ENCODE peak calls at places on chromosomes 11 and 22, in eight cellular contexts. T, G, W, H, U, S, V and X are unnamed samples.

GRCh38 chr11:12770966-12771597 is 96.9 kb downstream of the TEAD1 start:
- DNase-seq in T (no peak), G (no peak), W (no peak), H (no peak), U (no peak), S (no peak), V (no peak), X (no peak)

GRCh38 chr11:6627762-6628241 is 8.6 kb upstream of the TPP1 start:
- DNase-seq in T (no peak), G (no peak), W (no peak), H (no peak), U (no peak), S (no peak), V (no peak), X (no peak)

GRCh38 chr22:28411125-28411524 is 268.5 kb downstream of the TTC28 start:
- DNase-seq in T (no peak), G (no peak), W (no peak), H (no peak), U (no peak), S (no peak), V (no peak), X (no peak)

GRCh38 chr22:19038728-19039447 is 83.3 kb downstream of the DGCR2 start:
- DNase-seq in T (no peak), G (no peak), W (no peak), H (no peak), U (no peak), S (peak), V (peak), X (no peak)

GRCh38 chr22:48824673-48825651 is 1002.7 kb downstream of the BRD1 start:
- DNase-seq in T (no peak), G (peak), W (no peak), H (no peak), U (no peak), S (no peak), V (peak), X (no peak)

GRCh38 chr11:1223346-1224108 is 661 bp downstream of the MUC5B start:
- DNase-seq in T (no peak), G (peak), W (no peak), H (peak), U (no peak), S (no peak), V (peak), X (no peak)

GRCh38 chr11:70608568-70609314 is 210.4 kb downstream of the CTTN start:
- DNase-seq in T (peak), G (no peak), W (no peak), H (no peak), U (no peak), S (no peak), V (no peak), X (no peak)

GRCh38 chr22:23181763-23182288 is 1.5 kb downstream of the BCR start:
- DNase-seq in T (peak), G (no peak), W (no peak), H (no peak), U (no peak), S (no peak), V (peak), X (no peak)

DNA sequence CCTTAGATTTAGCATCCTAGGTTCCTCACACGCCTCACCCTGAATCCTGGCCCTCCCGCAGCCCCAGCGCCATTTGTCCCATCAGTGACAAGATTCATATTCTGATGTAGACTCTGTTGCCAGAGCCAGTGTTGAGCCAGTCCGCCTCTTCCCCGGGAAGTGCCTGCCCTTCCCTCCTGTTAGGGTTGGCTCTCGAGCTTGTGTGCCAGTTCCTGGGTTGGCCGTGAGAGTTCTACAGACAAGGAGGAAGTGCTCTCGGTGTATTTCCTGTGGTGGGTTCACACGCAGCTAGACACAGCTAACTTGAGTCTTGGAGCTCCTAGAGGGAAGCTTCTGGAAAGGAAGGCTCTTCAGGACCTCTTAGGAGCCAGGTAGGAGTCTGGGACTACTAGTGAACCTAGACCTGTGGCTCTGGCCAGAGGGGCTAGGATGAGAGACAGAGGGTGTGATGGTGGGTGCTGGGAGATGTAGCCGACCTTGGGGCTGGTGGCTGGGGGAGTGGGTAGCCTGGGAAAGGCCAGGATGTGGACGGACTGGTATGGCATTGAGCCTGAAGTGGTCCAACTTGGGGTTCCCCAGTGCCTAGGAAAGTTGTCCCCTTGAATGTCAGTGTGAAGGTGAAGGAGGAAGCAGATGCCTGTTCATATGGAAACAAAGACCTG is at the start of gene IL18BP:
- DNase-seq in T (peak), G (no peak), W (no peak), H (peak), U (no peak), S (peak), V (peak), X (no peak)
- H3K4me3 ChIP-seq in T (no peak), G (peak), W (peak), H (peak), U (peak), S (peak), V (peak), X (peak)

DNA sequence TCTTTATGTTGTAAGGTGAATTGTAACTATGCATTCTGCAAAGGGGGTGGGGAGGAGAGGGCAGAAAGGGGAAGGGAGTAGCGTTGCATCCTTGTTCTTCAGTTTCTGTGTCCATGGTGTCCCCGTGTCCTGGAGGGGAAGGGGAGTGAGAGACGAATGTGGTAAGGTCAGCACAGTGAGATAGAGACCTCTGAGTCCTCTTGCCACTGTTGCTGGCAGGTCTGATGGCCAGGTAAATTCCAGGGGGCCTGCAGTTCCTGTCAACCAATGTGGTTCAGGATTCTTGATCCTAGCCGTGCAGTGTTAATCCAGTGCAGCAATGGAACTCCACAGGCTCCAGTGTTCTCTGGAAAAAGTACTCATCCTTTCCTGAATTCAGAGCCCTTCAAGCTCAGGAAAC is 14.6 kb upstream of the ADSL start:
- DNase-seq in T (no peak), G (no peak), W (no peak), H (no peak), U (no peak), S (no peak), V (no peak), X (no peak)
- TF ChIP-seq POLR2A in T (no peak), G (no peak), W (no peak), H (no peak), U (no peak), S (no peak), V (no peak), X (no peak)

DNA sequence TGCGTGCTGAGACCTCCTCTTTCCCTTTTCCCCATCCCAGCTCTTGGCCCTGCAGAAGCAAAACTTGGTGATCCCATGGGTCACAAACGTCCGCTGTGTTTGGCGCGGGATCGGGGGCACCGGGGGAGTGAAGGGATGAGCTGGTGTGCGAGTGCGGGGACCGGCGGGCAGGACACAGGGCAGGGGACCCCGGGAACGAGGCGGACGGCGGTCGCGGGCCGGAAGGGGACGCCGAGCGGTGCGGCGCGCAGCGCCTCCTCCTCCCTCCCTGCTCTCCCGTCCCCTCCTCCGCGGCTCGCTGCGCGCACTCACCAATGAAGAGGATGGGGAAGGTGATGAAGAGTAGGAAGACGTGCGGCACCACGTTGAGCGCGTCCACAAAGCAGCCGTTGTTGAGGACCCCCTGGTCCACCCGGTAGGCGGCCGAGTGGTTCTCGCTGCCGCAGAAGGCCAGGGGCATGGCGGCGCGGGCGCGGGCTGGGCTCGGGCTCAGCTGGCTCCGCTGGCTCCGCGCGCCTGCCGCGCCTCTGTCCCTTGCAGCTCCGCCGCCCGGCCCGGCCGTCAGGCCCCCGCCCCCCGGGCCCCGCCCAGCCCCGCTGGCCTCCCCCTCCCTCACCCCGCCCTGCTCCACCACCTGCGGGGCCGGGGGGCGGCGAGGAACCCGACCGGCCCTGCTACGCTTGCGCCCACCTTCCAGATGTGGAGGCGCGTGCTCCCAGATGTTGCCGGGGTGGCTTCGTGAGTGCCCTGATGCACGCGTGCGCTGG is at the start of gene ABCC8:
- DNase-seq in T (no peak), G (no peak), W (peak), H (no peak), U (no peak), S (no peak), V (no peak), X (no peak)
- H3K4me3 ChIP-seq in T (no peak), G (peak), W (peak), H (peak), U (no peak), S (peak), V (no peak), X (peak)

GRCh38 chr11:65787649-65788622 is 1.1 kb downstream of the OVOL1 start:
- DNase-seq in T (no peak), G (peak), W (peak), H (peak), U (no peak), S (no peak), V (no peak), X (no peak)

GRCh38 chr11:65786008-65786785 is 666 bp upstream of the OVOL1 start:
- DNase-seq in T (no peak), G (peak), W (peak), H (no peak), U (no peak), S (no peak), V (no peak), X (no peak)

GRCh38 chr11:65785329-65786007 is 1.4 kb upstream of the OVOL1 start:
- DNase-seq in T (no peak), G (no peak), W (no peak), H (no peak), U (no peak), S (no peak), V (no peak), X (no peak)

GRCh38 chr11:65788801-65789200 is 1.9 kb downstream of the OVOL1 start:
- DNase-seq in T (no peak), G (no peak), W (no peak), H (no peak), U (no peak), S (no peak), V (no peak), X (no peak)

DNA sequence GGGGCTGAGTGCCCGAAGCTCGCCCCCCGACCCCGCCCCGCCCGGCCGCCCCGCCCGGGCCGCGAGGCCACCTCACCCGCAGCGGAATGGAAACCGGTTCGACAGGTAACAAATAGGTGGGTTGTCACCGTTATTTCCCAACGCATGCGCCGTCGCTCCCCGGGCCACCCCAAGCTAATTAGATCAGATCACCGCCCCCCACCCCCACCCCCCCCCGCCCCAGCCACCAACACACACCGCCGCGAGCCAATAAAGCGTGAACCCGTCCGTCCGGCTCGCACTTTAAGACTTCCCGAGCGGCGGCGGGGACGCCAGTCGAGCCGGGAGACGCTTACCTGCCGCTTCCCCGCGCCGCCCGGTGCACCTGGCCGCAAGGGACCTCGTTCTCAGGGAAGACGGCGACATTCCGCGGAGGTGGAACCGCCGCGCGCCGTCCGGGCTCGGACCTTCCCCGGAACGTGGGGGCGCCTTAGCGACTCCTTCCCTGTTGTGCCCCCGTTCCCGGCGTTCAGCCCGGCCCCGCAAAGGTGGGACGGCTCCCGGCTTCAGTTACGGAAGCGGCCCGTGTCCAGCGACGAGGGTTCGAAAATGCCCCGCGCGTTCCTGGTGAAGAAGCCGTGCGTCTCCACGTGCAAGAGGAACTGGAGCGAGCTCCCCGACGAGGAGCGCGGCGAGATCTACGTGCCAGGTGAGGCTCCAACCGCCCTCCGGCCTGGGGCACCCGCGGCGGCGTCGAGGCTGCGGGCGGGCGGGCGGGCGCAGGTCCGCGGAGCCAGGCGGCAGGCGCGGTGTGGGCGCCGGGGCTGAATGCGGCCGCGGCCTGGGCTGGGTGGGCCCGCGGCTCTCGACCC is at the start of gene OVOL1:
- DNase-seq in T (no peak), G (peak), W (peak), H (peak), U (no peak), S (peak), V (peak), X (no peak)
- TF ChIP-seq POLR2A in T (no peak), G (no peak), W (no peak), H (peak), U (no peak), S (peak), V (no peak), X (no peak)